ENCODE peak calls at places on chromosomes 16 and 17, in eight cellular contexts. F is COLO829; Q is SIG-M5; G is activated CD8-positive, alpha-beta T cell treated with anti-CD3 and anti-CD28 coated beads for 36 hours; C is activated CD4-positive, CD25-positive, alpha-beta regulatory T cell; N is left lobe of liver; S is NCI-H1436; I is COR-L47. B is an unnamed sample.

GRCh38 chr16:54633943-54634362 is 296.7 kb upstream of the IRX5 start:
- DNase-seq in G (peak; percentile 3), I (peak; percentile 2), F (peak; percentile 51), Q (no peak), C (no peak), S (no peak), N (no peak), B (peak; percentile 57)

GRCh38 chr17:58279016-58279671 is 1.6 kb downstream of the MPO start:
- DNase-seq in G (no peak), Q (no peak), N (no peak), F (no peak), C (no peak), I (peak; percentile 12), S (no peak), B (no peak)

GRCh38 chr16:30367349-30368009 is 2.8 kb downstream of the TBC1D10B start:
- DNase-seq in Q (no peak), N (peak; percentile 79), C (no peak), S (no peak), F (no peak), G (no peak), I (no peak), B (no peak)

GRCh38 chr17:869567-870530 is 87.7 kb downstream of the MRM3 start:
- DNase-seq in S (no peak), I (no peak), N (no peak), Q (no peak), C (no peak), F (no peak), G (no peak), B (no peak)

GRCh38 chr17:63956296-63956920 is 16.3 kb downstream of the SCN4A start:
- DNase-seq in G (no peak), I (no peak), F (no peak), S (no peak), C (no peak), Q (no peak), N (no peak), B (no peak)

GRCh38 chr16:85164838-85165516 is 52.7 kb upstream of the CIBAR2 start:
- DNase-seq in Q (no peak), F (no peak), G (no peak), C (no peak), S (no peak), N (no peak), I (no peak), B (no peak)

GRCh38 chr17:75032896-75033294 is 13.9 kb downstream of the ATP5PD start:
- DNase-seq in G (no peak), Q (no peak), I (no peak), S (no peak), F (no peak), C (no peak), N (no peak), B (peak; percentile 30)

GRCh38 chr17:2693561-2694380 is 17.8 kb downstream of the CLUH start:
- DNase-seq in S (no peak), G (no peak), I (no peak), C (no peak), F (no peak), N (peak; percentile 42), Q (no peak), B (no peak)

GRCh38 chr17:48025904-48026502 is 11.6 kb downstream of the COPZ2 start:
- DNase-seq in C (no peak), I (no peak), G (peak; percentile 16), Q (no peak), N (no peak), F (no peak), S (no peak), B (no peak)

GRCh38 chr16:48535831-48536599 is 74.0 kb downstream of the N4BP1 start:
- DNase-seq in Q (no peak), C (no peak), F (peak; percentile 36), G (peak; percentile 55), S (no peak), N (peak; percentile 44), I (no peak), B (peak; percentile 74)

GRCh38 chr17:59357929-59358328 is 26.5 kb downstream of the YPEL2 start:
- DNase-seq in C (no peak), N (no peak), S (no peak), G (peak; percentile 41), Q (no peak), I (no peak), F (no peak), B (no peak)

GRCh38 chr16:10561425-10561824 is 19.0 kb downstream of the EMP2 start:
- DNase-seq in N (no peak), S (no peak), C (no peak), I (no peak), G (no peak), F (no peak), Q (no peak), B (no peak)

GRCh38 chr16:3608069-3608468 is 3.3 kb downstream of the SLX4 start:
- DNase-seq in S (no peak), F (no peak), G (no peak), N (no peak), C (no peak), I (no peak), Q (no peak), B (no peak)

GRCh38 chr16:14037960-14038359 is 33.2 kb upstream of the MRTFB start:
- DNase-seq in I (no peak), F (no peak), N (no peak), G (no peak), C (no peak), S (no peak), Q (no peak), B (no peak)

GRCh38 chr17:31480067-31480466 is 88.6 kb downstream of the RAB11FIP4 start:
- DNase-seq in G (no peak), Q (no peak), C (no peak), S (no peak), N (no peak), I (no peak), F (no peak), B (no peak)

GRCh38 chr17:17054636-17055035 is 12.4 kb downstream of the MPRIP start:
- DNase-seq in N (no peak), Q (no peak), I (no peak), G (no peak), F (no peak), S (no peak), C (no peak), B (no peak)

GRCh38 chr17:7862692-7863437 is 5.1 kb downstream of the CYB5D1 start:
- DNase-seq in S (peak; percentile 22), N (no peak), F (no peak), Q (no peak), I (no peak), G (peak; percentile 70), C (peak; percentile 49), B (peak; percentile 80)

GRCh38 chr16:8951447-8952280 is 12.0 kb downstream of the USP7 start:
- DNase-seq in N (no peak), S (no peak), G (no peak), F (no peak), C (no peak), I (no peak), Q (no peak), B (no peak)

GRCh38 chr17:17933775-17934174 is 38.4 kb downstream of the TOM1L2 start:
- DNase-seq in Q (no peak), N (no peak), C (no peak), S (no peak), G (no peak), F (no peak), I (no peak), B (no peak)

GRCh38 chr16:47940466-47940865 is 215.3 kb downstream of the ABCC12 start:
- DNase-seq in G (no peak), Q (no peak), S (no peak), C (no peak), N (no peak), I (no peak), F (no peak), B (no peak)

GRCh38 chr17:77400445-77400870 is 259.7 kb downstream of the SEC14L1 start:
- DNase-seq in C (peak; percentile 57), I (peak; percentile 27), G (peak; percentile 86), S (no peak), Q (no peak), F (no peak), N (no peak), B (peak; percentile 55)

GRCh38 chr16:4709481-4709880 is 16.1 kb downstream of the NUDT16L1 start:
- DNase-seq in C (no peak), Q (no peak), F (no peak), N (no peak), I (no peak), S (no peak), G (no peak), B (no peak)

GRCh38 chr16:1425616-1426370 is 5.1 kb upstream of the PERCC1 start:
- DNase-seq in N (no peak), I (no peak), F (no peak), G (no peak), Q (no peak), C (no peak), S (no peak), B (no peak)

GRCh38 chr16:1019934-1020305 is 38.4 kb downstream of the SOX8 start:
- DNase-seq in N (no peak), G (no peak), F (no peak), I (no peak), S (no peak), C (no peak), Q (no peak), B (no peak)

GRCh38 chr16:85234310-85235235 is 122.3 kb upstream of the CIBAR2 start:
- DNase-seq in C (no peak), Q (no peak), F (peak; percentile 38), G (no peak), S (no peak), I (no peak), N (no peak), B (peak; percentile 25)

GRCh38 chr16:19410435-19411153 is 7.1 kb upstream of the TMC5 start:
- DNase-seq in S (no peak), F (no peak), N (no peak), G (peak; percentile 13), C (no peak), Q (no peak), I (no peak), B (no peak)

GRCh38 chr17:3983945-3984484 is 19.8 kb upstream of the ATP2A3 start:
- DNase-seq in G (no peak), I (no peak), C (no peak), N (no peak), S (no peak), Q (no peak), F (no peak), B (no peak)

GRCh38 chr16:10240854-10241613 is 58.8 kb upstream of the GRIN2A start:
- DNase-seq in G (no peak), Q (no peak), I (no peak), S (no peak), C (no peak), N (no peak), F (no peak), B (no peak)

GRCh38 chr17:82528484-82529265 is 9.1 kb downstream of the FOXK2 start:
- DNase-seq in I (peak; percentile 64), F (no peak), N (peak; percentile 72), C (no peak), G (peak; percentile 42), Q (no peak), S (no peak), B (peak; percentile 85)

GRCh38 chr16:62692685-62693084 is 656.4 kb upstream of the CDH8 start:
- DNase-seq in S (no peak), N (no peak), Q (no peak), C (no peak), G (no peak), F (no peak), I (no peak), B (no peak)

GRCh38 chr17:17971431-17972125 is 622 bp downstream of the TOM1L2 start:
- DNase-seq in I (no peak), N (peak; percentile 66), C (no peak), G (peak; percentile 10), S (peak; percentile 7), F (no peak), Q (no peak), B (no peak)

GRCh38 chr16:58970775-58971174 is 236.7 kb upstream of the GOT2 start:
- DNase-seq in C (no peak), Q (no peak), N (no peak), I (no peak), S (no peak), F (no peak), G (no peak), B (no peak)

GRCh38 chr16:2828876-2829430 is 1.1 kb upstream of the ZG16B start:
- DNase-seq in C (no peak), G (no peak), Q (no peak), S (no peak), N (no peak), I (no peak), F (no peak), B (no peak)

GRCh38 chr17:28426081-28426519 is 20.1 kb upstream of the SLC46A1 start:
- DNase-seq in C (no peak), S (no peak), G (no peak), I (no peak), Q (no peak), N (no peak), F (no peak), B (peak; percentile 50)

B was measured in SK-MEL-5.